ENCODE peak calls at places on chromosomes 2 and 18, in eight cellular contexts. P, J, I, C, S, U, K and R are unnamed samples.

GRCh38 chr2:8821276-8822217 is 15.9 kb downstream of the KIDINS220 start:
- DNase-seq in I (no peak), S (no peak), U (no peak), P (peak), K (no peak), C (peak), J (no peak), R (no peak)

GRCh38 chr2:106886916-106887758 is 1.2 kb upstream of the ST6GAL2 start:
- DNase-seq in P (peak), J (no peak), I (peak), U (no peak), C (no peak), S (peak), K (peak), R (peak)

GRCh38 chr18:27378396-27379094 is 193.4 kb upstream of the CHST9 start:
- DNase-seq in J (no peak), P (no peak), I (no peak), K (no peak), U (peak), S (no peak), C (no peak), R (no peak)

GRCh38 chr2:235917506-235917905 is 250.7 kb downstream of the GBX2 start:
- DNase-seq in U (no peak), K (no peak), J (no peak), C (no peak), P (no peak), I (no peak), S (no peak), R (no peak)

GRCh38 chr2:73003027-73003426 is 68.5 kb downstream of the SFXN5 start:
- DNase-seq in I (no peak), S (no peak), U (no peak), P (no peak), K (no peak), C (no peak), J (no peak), R (peak)

GRCh38 chr2:235303499-235304291 is 190.1 kb upstream of the AGAP1 start:
- DNase-seq in U (no peak), C (no peak), K (no peak), J (no peak), I (no peak), S (no peak), P (no peak), R (no peak)

GRCh38 chr18:43486462-43486861 is 209.2 kb upstream of the SYT4 start:
- DNase-seq in P (no peak), J (no peak), U (peak), S (no peak), C (no peak), I (no peak), K (no peak), R (no peak)

GRCh38 chr2:234026111-234026510 is 24.4 kb upstream of the SPP2 start:
- DNase-seq in U (no peak), I (no peak), S (no peak), J (no peak), P (no peak), K (no peak), C (no peak), R (no peak)

GRCh38 chr18:78624646-78625279 is 354.9 kb upstream of the SALL3 start:
- DNase-seq in S (no peak), I (no peak), P (no peak), C (no peak), U (no peak), K (no peak), J (no peak), R (no peak)

GRCh38 chr2:42789751-42790150 is 2.6 kb downstream of the HAAO start:
- DNase-seq in J (no peak), C (no peak), K (no peak), P (no peak), U (no peak), S (no peak), I (no peak), R (no peak)
- TF ChIP-seq CTCF in J (no peak), C (no peak), K (no peak), P (no peak), U (no peak), S (no peak), I (no peak), R (no peak)

GRCh38 chr2:156155319-156155718 is 177.2 kb downstream of the NR4A2 start:
- DNase-seq in J (no peak), S (no peak), I (no peak), C (no peak), U (no peak), P (no peak), K (no peak), R (no peak)

GRCh38 chr2:156156580-156156979 is 175.9 kb downstream of the NR4A2 start:
- DNase-seq in S (no peak), J (no peak), C (no peak), U (no peak), K (no peak), I (no peak), P (no peak), R (no peak)

GRCh38 chr2:156157670-156158069 is 174.9 kb downstream of the NR4A2 start:
- DNase-seq in U (no peak), J (no peak), K (no peak), P (no peak), I (no peak), C (no peak), S (no peak), R (no peak)
- TF ChIP-seq CTCF in U (no peak), J (no peak), K (no peak), P (no peak), I (no peak), C (no peak), S (no peak), R (no peak)

DNA sequence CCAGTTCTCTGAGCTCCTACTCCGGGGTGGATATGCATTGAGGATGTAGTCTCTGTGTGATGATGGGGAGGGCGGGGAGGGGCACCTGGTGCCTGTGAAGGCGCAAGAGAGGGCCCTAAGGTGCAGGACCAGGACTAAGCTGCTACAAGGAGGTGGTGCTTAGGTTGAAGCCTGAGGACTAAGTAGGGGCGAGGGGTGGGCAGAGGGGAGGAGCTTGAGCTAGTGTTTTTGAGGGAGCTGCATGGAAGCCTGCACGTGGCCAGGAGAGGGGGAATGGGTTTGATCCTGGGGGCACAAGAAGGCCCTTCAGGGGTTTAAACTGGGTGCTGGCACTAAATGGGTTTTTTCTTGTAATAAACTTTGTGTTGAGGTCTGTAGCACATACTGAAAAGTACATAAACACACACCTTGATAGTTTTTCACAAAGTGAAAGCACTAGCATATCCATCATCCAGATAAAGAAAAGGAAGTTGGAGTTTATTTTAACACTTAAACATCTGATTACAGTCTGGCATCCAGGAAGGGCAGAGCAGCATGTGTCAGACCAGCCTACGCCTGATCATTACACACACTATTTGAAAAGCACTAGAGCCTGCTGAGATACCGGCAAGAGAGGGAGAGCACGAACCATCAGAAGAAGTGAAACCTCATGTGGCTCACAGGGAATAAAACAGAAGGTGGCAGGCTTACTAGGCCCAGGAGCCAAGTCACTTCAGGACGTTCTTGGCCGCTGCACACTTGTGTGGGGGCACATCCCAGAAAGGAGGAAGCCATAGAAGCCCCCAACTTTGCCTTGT is 105.2 kb downstream of the UGGT1 start:
- DNase-seq in J (no peak), C (no peak), P (no peak), I (no peak), S (peak), K (no peak), U (peak), R (peak)
- TF ChIP-seq CTCF in J (no peak), C (no peak), P (no peak), I (no peak), S (no peak), K (no peak), U (no peak), R (no peak)

GRCh38 chr18:6397931-6398566 is 16.7 kb downstream of the L3MBTL4 start:
- DNase-seq in I (no peak), J (no peak), K (no peak), P (no peak), S (no peak), C (no peak), U (no peak), R (no peak)

GRCh38 chr18:6401687-6402086 is 13.0 kb downstream of the L3MBTL4 start:
- DNase-seq in S (peak), K (no peak), J (no peak), U (no peak), C (no peak), I (no peak), P (no peak), R (no peak)

GRCh38 chr18:6396276-6396675 is 18.4 kb downstream of the L3MBTL4 start:
- DNase-seq in I (no peak), C (no peak), S (no peak), P (no peak), U (no peak), J (no peak), K (no peak), R (no peak)

GRCh38 chr18:6396843-6397242 is 17.9 kb downstream of the L3MBTL4 start:
- DNase-seq in C (no peak), U (no peak), I (no peak), P (no peak), K (no peak), J (no peak), S (no peak), R (no peak)
- TF ChIP-seq CTCF in C (no peak), U (no peak), I (no peak), P (no peak), K (no peak), J (no peak), S (no peak), R (no peak)

GRCh38 chr2:127591221-127591923 is 54.6 kb upstream of the GPR17 start:
- DNase-seq in I (peak), C (no peak), J (peak), U (peak), P (peak), S (peak), K (peak), R (peak)
- TF ChIP-seq CTCF in I (peak), C (peak), J (peak), U (peak), P (peak), S (peak), K (peak), R (peak)

GRCh38 chr2:181578829-181579228 is 78.1 kb downstream of the CERKL start:
- DNase-seq in K (no peak), P (no peak), C (no peak), S (no peak), U (no peak), J (no peak), I (no peak), R (no peak)

GRCh38 chr2:181586569-181587076 is 70.3 kb downstream of the CERKL start:
- DNase-seq in U (peak), S (no peak), J (no peak), I (no peak), C (no peak), K (no peak), P (no peak), R (peak)

GRCh38 chr2:181585732-181586131 is 71.2 kb downstream of the CERKL start:
- DNase-seq in P (no peak), C (no peak), S (no peak), J (no peak), K (no peak), I (no peak), U (peak), R (no peak)

GRCh38 chr2:181576431-181576830 is 80.5 kb downstream of the CERKL start:
- DNase-seq in J (no peak), K (no peak), U (no peak), P (no peak), I (no peak), C (no peak), S (no peak), R (no peak)

DNA sequence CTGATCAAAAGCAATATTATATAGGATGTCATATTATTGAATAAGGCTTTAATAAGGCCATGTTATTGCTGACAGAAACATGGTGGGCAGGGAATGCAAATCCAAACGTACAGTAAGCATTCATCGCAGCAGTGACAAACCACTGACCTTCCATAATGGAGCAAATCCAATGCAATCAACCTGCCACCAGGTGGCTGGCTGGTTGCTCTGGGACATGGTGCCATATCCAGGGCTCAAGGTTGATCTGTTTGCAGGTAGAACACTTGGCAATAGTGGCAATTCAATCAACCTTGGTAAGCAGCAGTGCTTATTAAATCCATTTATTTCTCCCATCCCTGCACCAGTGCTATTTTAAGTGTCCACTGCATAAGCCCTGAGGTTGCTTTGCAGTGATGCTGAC is 75.4 kb downstream of the CERKL start:
- DNase-seq in J (no peak), P (no peak), U (peak), K (no peak), C (no peak), I (no peak), S (peak), R (no peak)
- TF ChIP-seq CTCF in J (peak), P (no peak), U (no peak), K (no peak), C (no peak), I (no peak), S (peak), R (no peak)

DNA sequence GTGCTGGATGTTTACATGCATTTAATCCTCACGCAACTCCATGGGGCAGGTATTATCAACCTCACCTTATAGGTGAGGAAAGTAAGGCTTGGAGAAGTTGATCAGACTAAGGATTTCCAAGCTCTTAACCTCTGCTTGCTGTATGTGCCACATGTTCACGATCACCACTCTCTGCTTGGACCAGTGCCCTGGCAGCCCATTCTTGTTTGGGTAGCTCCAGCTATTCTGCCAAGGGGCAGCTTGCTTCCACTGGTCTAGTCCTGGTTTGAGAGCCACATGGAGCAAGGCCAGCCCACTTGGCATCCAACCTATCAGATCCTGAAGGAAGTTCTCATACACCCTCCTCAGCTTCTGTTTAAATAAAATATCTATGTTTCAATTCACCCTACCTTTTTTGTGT is 14.3 kb downstream of the PLB1 start:
- DNase-seq in S (no peak), K (no peak), C (no peak), P (peak), I (no peak), J (no peak), U (no peak), R (no peak)
- TF ChIP-seq CTCF in S (no peak), K (no peak), C (no peak), P (no peak), I (no peak), J (no peak), U (no peak), R (no peak)

GRCh38 chr2:120288016-120288373 is 35.3 kb downstream of the RALB start:
- DNase-seq in U (no peak), K (no peak), S (no peak), C (no peak), P (no peak), J (no peak), I (no peak), R (no peak)

GRCh38 chr2:120287183-120288015 is 34.7 kb downstream of the RALB start:
- DNase-seq in I (no peak), J (peak), P (no peak), U (peak), C (peak), K (no peak), S (no peak), R (peak)

GRCh38 chr2:120278901-120279300 is 26.2 kb downstream of the RALB start:
- DNase-seq in U (no peak), J (no peak), P (no peak), S (no peak), I (no peak), K (no peak), C (no peak), R (no peak)

GRCh38 chr2:120279708-120280107 is 27.1 kb downstream of the RALB start:
- DNase-seq in K (no peak), S (no peak), C (no peak), P (no peak), I (peak), U (no peak), J (no peak), R (no peak)

DNA sequence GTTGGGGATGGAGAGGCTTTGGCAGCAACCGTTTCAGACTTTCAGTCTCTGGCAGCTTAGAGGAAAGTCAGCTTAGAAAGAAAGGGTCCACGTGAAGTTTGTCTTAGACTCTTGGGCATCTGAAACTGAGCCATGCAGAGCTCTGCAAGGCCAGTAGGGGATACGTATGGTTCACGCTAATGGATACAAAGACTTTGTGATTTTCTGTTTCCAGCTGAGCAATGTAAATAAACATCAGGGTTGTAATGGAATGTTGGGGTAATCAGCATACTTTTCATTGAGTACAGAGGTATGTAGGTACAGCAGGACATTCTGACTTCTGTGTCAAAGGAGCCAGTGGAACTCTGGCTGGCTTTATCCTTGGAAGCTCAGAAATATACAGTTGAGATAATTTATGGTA is 31.0 kb downstream of the RALB start:
- DNase-seq in K (no peak), C (no peak), S (peak), J (no peak), I (no peak), U (no peak), P (no peak), R (no peak)
- TF ChIP-seq CTCF in K (no peak), C (peak), S (peak), J (peak), I (peak), U (no peak), P (no peak), R (no peak)